ENCODE peak calls at places on chromosomes 2 and 18, in eight cellular contexts. F is astrocyte of the cerebellum, S is gastrocnemius medialis, B is WERI-Rb-1, Z is upper lobe of right lung, X is GM06990, J is ovary, C is astrocyte of the spinal cord. W is an unnamed sample.
A peak's percentile ranks its signal among the peaks of the same experiment; 100 is the strongest.

GRCh38 chr2:207264310-207264709 is 98.6 kb upstream of the KLF7 start:
- DNase-seq in S (no peak), J (no peak), F (no peak), Z (no peak), B (no peak), C (no peak), X (no peak), W (no peak)

GRCh38 chr2:37590119-37590571 is 81.3 kb downstream of the CDC42EP3 start:
- DNase-seq in Z (no peak), S (peak; percentile 76), J (no peak), C (peak; percentile 90), B (no peak), F (peak; percentile 71), X (no peak), W (no peak)

GRCh38 chr2:101881131-101881530 is 110.6 kb upstream of the IL1R2 start:
- DNase-seq in B (no peak), Z (no peak), C (no peak), X (no peak), J (no peak), F (no peak), S (no peak), W (no peak)

GRCh38 chr2:28096421-28096820 is 205.9 kb downstream of the BABAM2 start:
- DNase-seq in S (no peak), C (no peak), F (no peak), B (no peak), J (no peak), X (no peak), Z (no peak), W (no peak)

GRCh38 chr2:101770672-101771071 is 73.2 kb downstream of the MAP4K4 start:
- DNase-seq in Z (no peak), J (no peak), F (no peak), X (no peak), S (no peak), B (peak; percentile 56), C (no peak), W (no peak)

GRCh38 chr2:164979113-164979512 is 23.8 kb upstream of the SLC38A11 start:
- DNase-seq in B (no peak), S (no peak), J (no peak), Z (no peak), C (no peak), X (no peak), F (no peak), W (no peak)

GRCh38 chr2:213315168-213315876 is 31.1 kb downstream of the SPAG16 start:
- DNase-seq in S (no peak), X (peak; percentile 8), B (no peak), Z (no peak), F (no peak), J (no peak), C (peak; percentile 15), W (no peak)

GRCh38 chr2:195406886-195407603 is 250.0 kb upstream of the SLC39A10 start:
- DNase-seq in C (no peak), F (no peak), B (no peak), Z (no peak), J (no peak), S (no peak), X (peak; percentile 6), W (no peak)

GRCh38 chr2:220937231-220937630 is 634.9 kb downstream of the EPHA4 start:
- DNase-seq in S (no peak), F (no peak), J (no peak), B (no peak), C (no peak), X (no peak), Z (no peak), W (no peak)

GRCh38 chr18:59665057-59666007 is 31.9 kb downstream of the CCBE1 start:
- DNase-seq in J (no peak), F (peak; percentile 44), X (no peak), B (no peak), Z (no peak), C (peak; percentile 54), S (no peak), W (no peak)

GRCh38 chr18:7158201-7158600 is 40.6 kb upstream of the LAMA1 start:
- DNase-seq in Z (no peak), J (no peak), F (no peak), S (no peak), X (no peak), B (no peak), C (peak; percentile 52), W (no peak)

GRCh38 chr2:86468162-86469033 is 27.2 kb downstream of the KDM3A start:
- DNase-seq in J (no peak), S (no peak), Z (no peak), C (no peak), B (no peak), X (no peak), F (no peak), W (no peak)

GRCh38 chr2:205619600-205619999 is 62.7 kb upstream of the NRP2 start:
- DNase-seq in C (no peak), S (no peak), X (no peak), Z (no peak), J (no peak), F (no peak), B (no peak), W (no peak)

GRCh38 chr2:3805120-3805519 is 101.7 kb downstream of the DCDC2C start:
- DNase-seq in Z (no peak), S (no peak), C (no peak), X (no peak), J (no peak), F (no peak), B (peak; percentile 78), W (no peak)

GRCh38 chr2:162022290-162022945 is 51.6 kb downstream of the DPP4 start:
- DNase-seq in X (no peak), F (no peak), S (no peak), Z (no peak), C (peak; percentile 35), B (no peak), J (no peak), W (peak; percentile 89)

GRCh38 chr18:10558243-10558966 is 32.6 kb downstream of the NAPG start:
- DNase-seq in C (no peak), S (no peak), B (no peak), J (no peak), F (no peak), X (no peak), Z (no peak), W (no peak)

GRCh38 chr2:38959938-38960608 is 70.4 kb downstream of the ARHGEF33 start:
- DNase-seq in Z (peak; percentile 85), F (peak; percentile 49), J (peak; percentile 91), X (peak; percentile 77), C (peak; percentile 88), B (no peak), S (peak; percentile 47), W (peak; percentile 98)
- H3K4me3 ChIP-seq in Z (peak overlapping the region; percentile 41), F (peak overlapping the region; percentile 26), J (peak overlapping the region; percentile 51), X (no peak overlapping the region), C (peak overlapping the region; percentile 35), B (no peak overlapping the region), S (peak overlapping the region; percentile 51), W (peak overlapping the region; percentile 65)

GRCh38 chr2:17573085-17573805 is 32.7 kb downstream of the VSNL1 start:
- DNase-seq in Z (no peak), J (no peak), F (no peak), S (no peak), X (no peak), C (peak; percentile 33), B (no peak), W (no peak)
- TF ChIP-seq CTCF in Z (peak; percentile 13), J (peak; percentile 13), F (peak; percentile 36), S (no peak), X (peak; percentile 49), C (peak; percentile 27), B (peak; percentile 30), W (no peak)

GRCh38 chr2:73776381-73776780 is 3.5 kb downstream of the DUSP11 start:
- DNase-seq in J (no peak), C (no peak), Z (no peak), F (no peak), X (no peak), B (no peak), S (no peak), W (no peak)

GRCh38 chr2:73776869-73777519 is 2.9 kb downstream of the DUSP11 start:
- DNase-seq in C (peak; percentile 29), X (no peak), S (no peak), F (no peak), J (no peak), B (no peak), Z (no peak), W (no peak)

GRCh38 chr2:73779472-73780241 is at the start of gene DUSP11:
- DNase-seq in F (peak; percentile 87), J (peak; percentile 97), S (peak; percentile 95), C (peak; percentile 93), X (peak; percentile 92), Z (peak; percentile 96), B (peak; percentile 98), W (peak; percentile 93)

GRCh38 chr2:73780242-73780582 is 309 bp upstream of the DUSP11 start:
- DNase-seq in B (no peak), X (no peak), C (no peak), Z (no peak), S (no peak), J (no peak), F (no peak), W (no peak)
- H3K4me3 ChIP-seq in B (peak overlapping the region; percentile 85), X (peak overlapping the region; percentile 74), C (peak overlapping the region; percentile 96), Z (peak overlapping the region; percentile 74), S (peak overlapping the region; percentile 99), J (peak overlapping the region; percentile 79), F (peak overlapping the region; percentile 100), W (peak overlapping the region; percentile 96)

GRCh38 chr2:126658316-126658909 is 2.5 kb downstream of the GYPC start:
- DNase-seq in C (no peak), B (no peak), Z (no peak), F (no peak), S (no peak), J (no peak), X (no peak), W (no peak)

GRCh38 chr2:126657146-126657635 is 1.2 kb downstream of the GYPC start:
- DNase-seq in X (peak; percentile 51), S (peak; percentile 82), Z (no peak), J (peak; percentile 84), C (peak; percentile 95), B (no peak), F (peak; percentile 69), W (peak; percentile 90)

GRCh38 chr2:126657636-126658315 is 1.8 kb downstream of the GYPC start:
- DNase-seq in X (peak; percentile 81), C (peak; percentile 99), S (peak; percentile 95), F (peak; percentile 93), B (no peak), Z (peak; percentile 83), J (peak; percentile 90), W (peak; percentile 98)

GRCh38 chr2:126660068-126660467 is 4.1 kb downstream of the GYPC start:
- DNase-seq in Z (no peak), F (no peak), J (no peak), X (no peak), B (no peak), S (no peak), C (no peak), W (no peak)

DNA sequence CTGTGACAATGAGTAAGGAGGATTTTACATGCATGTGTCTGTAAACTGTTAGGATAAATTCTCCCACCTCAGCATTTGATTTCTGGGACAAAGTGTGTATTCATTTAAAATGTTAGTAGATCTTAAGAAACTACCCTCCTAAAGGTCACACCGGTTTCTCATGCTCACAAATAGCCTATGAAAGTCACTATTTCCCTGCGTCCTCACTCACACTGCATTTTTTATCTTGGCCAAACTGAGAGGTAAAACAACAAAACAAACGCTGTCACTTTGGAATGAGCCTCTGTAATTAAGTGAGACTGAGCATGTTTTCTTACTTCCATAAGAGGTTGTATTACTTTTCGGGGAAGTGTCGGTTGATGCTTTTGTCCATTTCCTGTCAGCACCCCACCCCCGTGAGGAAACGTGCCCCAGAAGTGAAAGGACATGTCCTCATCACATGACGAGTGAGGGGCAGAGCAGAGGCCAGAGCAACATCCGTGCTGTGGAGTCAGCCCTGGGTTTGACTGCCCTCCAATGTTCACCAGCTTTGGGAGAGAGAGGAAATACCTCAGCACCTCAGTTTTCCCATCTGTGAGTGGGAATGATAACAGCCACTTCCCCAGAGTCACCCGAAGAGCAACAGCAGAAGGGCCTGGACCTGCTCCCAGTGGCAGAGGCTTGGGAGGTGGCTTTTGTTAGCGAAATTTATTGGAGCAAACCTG is 3.1 kb downstream of the GYPC start:
- DNase-seq in Z (peak; percentile 77), J (peak; percentile 66), B (no peak), C (peak; percentile 37), X (peak; percentile 59), S (peak; percentile 68), F (no peak), W (peak; percentile 91)
- TF ChIP-seq CTCF in Z (no peak), J (no peak), B (no peak), C (no peak), X (peak; percentile 3), S (no peak), F (no peak), W (no peak)